ENCODE peak calls at places on chromosomes 5 and 9, in nine cellular contexts. One of them, this sample, is unnamed.

GRCh38 chr9:118669986-118670385 is 699.2 kb downstream of the BRINP1 start:
- DNase-seq in T1000: no peak
- DNase-seq in coronary artery: no peak
- DNase-seq in H9: no peak
- DNase-seq in left ventricle myocardium inferior: no peak
- DNase-seq in activated CD8-positive, alpha-beta memory T cell treated with anti-CD3 and anti-CD28 coated beads, Interleukin-2, amount 10 ng/mL, durations not matched to agents 7 days and 5 days: no peak
- DNase-seq in stimulated activated CD8-positive, alpha-beta memory T cell treated with anti-CD3 and anti-CD28 coated beads, Interleukin-2, amount 100 ng/mL, for 48 hours: no peak
- DNase-seq in sigmoid colon: no peak
- DNase-seq in midbrain: no peak
- DNase-seq in this sample: no peak

GRCh38 chr5:149181702-149182101 is 40.4 kb downstream of the ABLIM3 start:
- DNase-seq in left ventricle myocardium inferior: no peak
- DNase-seq in stimulated activated CD8-positive, alpha-beta memory T cell treated with anti-CD3 and anti-CD28 coated beads, Interleukin-2, amount 100 ng/mL, for 48 hours: no peak
- DNase-seq in coronary artery: no peak
- DNase-seq in sigmoid colon: no peak
- DNase-seq in T1000: no peak
- DNase-seq in activated CD8-positive, alpha-beta memory T cell treated with anti-CD3 and anti-CD28 coated beads, Interleukin-2, amount 10 ng/mL, durations not matched to agents 7 days and 5 days: no peak
- DNase-seq in H9: no peak
- DNase-seq in midbrain: no peak
- DNase-seq in this sample: no peak

GRCh38 chr5:5584236-5584749 is 161.8 kb downstream of the ICE1 start:
- DNase-seq in stimulated activated CD8-positive, alpha-beta memory T cell treated with anti-CD3 and anti-CD28 coated beads, Interleukin-2, amount 100 ng/mL, for 48 hours: no peak
- DNase-seq in coronary artery: no peak
- DNase-seq in T1000: no peak
- DNase-seq in midbrain: no peak
- DNase-seq in left ventricle myocardium inferior: no peak
- DNase-seq in H9: no peak
- DNase-seq in activated CD8-positive, alpha-beta memory T cell treated with anti-CD3 and anti-CD28 coated beads, Interleukin-2, amount 10 ng/mL, durations not matched to agents 7 days and 5 days: no peak
- DNase-seq in sigmoid colon: no peak
- DNase-seq in this sample: no peak

GRCh38 chr5:75435101-75435500 is 76.3 kb downstream of the CERT1 start:
- DNase-seq in sigmoid colon: no peak
- DNase-seq in left ventricle myocardium inferior: no peak
- DNase-seq in midbrain: no peak
- DNase-seq in activated CD8-positive, alpha-beta memory T cell treated with anti-CD3 and anti-CD28 coated beads, Interleukin-2, amount 10 ng/mL, durations not matched to agents 7 days and 5 days: no peak
- DNase-seq in T1000: no peak
- DNase-seq in stimulated activated CD8-positive, alpha-beta memory T cell treated with anti-CD3 and anti-CD28 coated beads, Interleukin-2, amount 100 ng/mL, for 48 hours: no peak
- DNase-seq in coronary artery: no peak
- DNase-seq in H9: no peak
- DNase-seq in this sample: no peak

GRCh38 chr9:96139592-96140251 is 162.3 kb downstream of the HSD17B3 start:
- DNase-seq in sigmoid colon: peak; percentile 91
- DNase-seq in coronary artery: peak; percentile 85
- DNase-seq in left ventricle myocardium inferior: no peak
- DNase-seq in stimulated activated CD8-positive, alpha-beta memory T cell treated with anti-CD3 and anti-CD28 coated beads, Interleukin-2, amount 100 ng/mL, for 48 hours: no peak
- DNase-seq in H9: no peak
- DNase-seq in activated CD8-positive, alpha-beta memory T cell treated with anti-CD3 and anti-CD28 coated beads, Interleukin-2, amount 10 ng/mL, durations not matched to agents 7 days and 5 days: no peak
- DNase-seq in midbrain: no peak
- DNase-seq in T1000: peak; percentile 3
- DNase-seq in this sample: no peak

GRCh38 chr5:92504346-92504745 is 1076.7 kb downstream of the NR2F1-AS1 start:
- DNase-seq in coronary artery: no peak
- DNase-seq in stimulated activated CD8-positive, alpha-beta memory T cell treated with anti-CD3 and anti-CD28 coated beads, Interleukin-2, amount 100 ng/mL, for 48 hours: no peak
- DNase-seq in H9: no peak
- DNase-seq in left ventricle myocardium inferior: no peak
- DNase-seq in sigmoid colon: no peak
- DNase-seq in activated CD8-positive, alpha-beta memory T cell treated with anti-CD3 and anti-CD28 coated beads, Interleukin-2, amount 10 ng/mL, durations not matched to agents 7 days and 5 days: no peak
- DNase-seq in midbrain: no peak
- DNase-seq in T1000: no peak
- DNase-seq in this sample: no peak

GRCh38 chr9:12775963-12776774 is 1.3 kb downstream of the LURAP1L start:
- DNase-seq in sigmoid colon: peak; percentile 96
- DNase-seq in left ventricle myocardium inferior: peak; percentile 82
- DNase-seq in midbrain: peak; percentile 88
- DNase-seq in coronary artery: peak; percentile 90
- DNase-seq in H9: peak; percentile 88
- DNase-seq in T1000: peak; percentile 58
- DNase-seq in activated CD8-positive, alpha-beta memory T cell treated with anti-CD3 and anti-CD28 coated beads, Interleukin-2, amount 10 ng/mL, durations not matched to agents 7 days and 5 days: no peak
- DNase-seq in stimulated activated CD8-positive, alpha-beta memory T cell treated with anti-CD3 and anti-CD28 coated beads, Interleukin-2, amount 100 ng/mL, for 48 hours: no peak
- DNase-seq in this sample: peak; percentile 94

GRCh38 chr5:57028166-57028565 is 76.2 kb upstream of the MIER3 start:
- DNase-seq in sigmoid colon: no peak
- DNase-seq in coronary artery: no peak
- DNase-seq in midbrain: no peak
- DNase-seq in stimulated activated CD8-positive, alpha-beta memory T cell treated with anti-CD3 and anti-CD28 coated beads, Interleukin-2, amount 100 ng/mL, for 48 hours: no peak
- DNase-seq in H9: no peak
- DNase-seq in T1000: no peak
- DNase-seq in left ventricle myocardium inferior: no peak
- DNase-seq in activated CD8-positive, alpha-beta memory T cell treated with anti-CD3 and anti-CD28 coated beads, Interleukin-2, amount 10 ng/mL, durations not matched to agents 7 days and 5 days: no peak
- DNase-seq in this sample: no peak

GRCh38 chr9:89806371-89807100 is 201.7 kb downstream of the GADD45G start:
- DNase-seq in coronary artery: peak; percentile 28
- DNase-seq in left ventricle myocardium inferior: no peak
- DNase-seq in midbrain: no peak
- DNase-seq in T1000: no peak
- DNase-seq in activated CD8-positive, alpha-beta memory T cell treated with anti-CD3 and anti-CD28 coated beads, Interleukin-2, amount 10 ng/mL, durations not matched to agents 7 days and 5 days: no peak
- DNase-seq in stimulated activated CD8-positive, alpha-beta memory T cell treated with anti-CD3 and anti-CD28 coated beads, Interleukin-2, amount 100 ng/mL, for 48 hours: no peak
- DNase-seq in sigmoid colon: no peak
- DNase-seq in H9: no peak
- DNase-seq in this sample: no peak

GRCh38 chr9:113476511-113476916 is 13.0 kb downstream of the RGS3 start:
- DNase-seq in stimulated activated CD8-positive, alpha-beta memory T cell treated with anti-CD3 and anti-CD28 coated beads, Interleukin-2, amount 100 ng/mL, for 48 hours: no peak
- DNase-seq in left ventricle myocardium inferior: no peak
- DNase-seq in T1000: no peak
- DNase-seq in H9: no peak
- DNase-seq in coronary artery: peak; percentile 49
- DNase-seq in activated CD8-positive, alpha-beta memory T cell treated with anti-CD3 and anti-CD28 coated beads, Interleukin-2, amount 10 ng/mL, durations not matched to agents 7 days and 5 days: no peak
- DNase-seq in sigmoid colon: peak; percentile 29
- DNase-seq in midbrain: no peak
- DNase-seq in this sample: no peak

GRCh38 chr5:178435321-178436238 is 154.6 kb downstream of the COL23A1 start:
- DNase-seq in stimulated activated CD8-positive, alpha-beta memory T cell treated with anti-CD3 and anti-CD28 coated beads, Interleukin-2, amount 100 ng/mL, for 48 hours: no peak
- DNase-seq in left ventricle myocardium inferior: no peak
- DNase-seq in coronary artery: peak; percentile 60
- DNase-seq in midbrain: no peak
- DNase-seq in T1000: no peak
- DNase-seq in H9: no peak
- DNase-seq in sigmoid colon: peak; percentile 52
- DNase-seq in activated CD8-positive, alpha-beta memory T cell treated with anti-CD3 and anti-CD28 coated beads, Interleukin-2, amount 10 ng/mL, durations not matched to agents 7 days and 5 days: peak; percentile 31
- DNase-seq in this sample: peak; percentile 17

GRCh38 chr5:10719965-10720364 is 41.1 kb downstream of the DAP start:
- DNase-seq in activated CD8-positive, alpha-beta memory T cell treated with anti-CD3 and anti-CD28 coated beads, Interleukin-2, amount 10 ng/mL, durations not matched to agents 7 days and 5 days: no peak
- DNase-seq in T1000: peak; percentile 41
- DNase-seq in stimulated activated CD8-positive, alpha-beta memory T cell treated with anti-CD3 and anti-CD28 coated beads, Interleukin-2, amount 100 ng/mL, for 48 hours: no peak
- DNase-seq in midbrain: no peak
- DNase-seq in left ventricle myocardium inferior: no peak
- DNase-seq in H9: no peak
- DNase-seq in coronary artery: no peak
- DNase-seq in sigmoid colon: no peak
- DNase-seq in this sample: no peak

GRCh38 chr9:115115924-115116323 is 2.0 kb downstream of the TNC start:
- DNase-seq in coronary artery: no peak
- DNase-seq in sigmoid colon: no peak
- DNase-seq in stimulated activated CD8-positive, alpha-beta memory T cell treated with anti-CD3 and anti-CD28 coated beads, Interleukin-2, amount 100 ng/mL, for 48 hours: no peak
- DNase-seq in T1000: no peak
- DNase-seq in midbrain: no peak
- DNase-seq in H9: no peak
- DNase-seq in activated CD8-positive, alpha-beta memory T cell treated with anti-CD3 and anti-CD28 coated beads, Interleukin-2, amount 10 ng/mL, durations not matched to agents 7 days and 5 days: no peak
- DNase-seq in left ventricle myocardium inferior: no peak
- DNase-seq in this sample: no peak

GRCh38 chr5:91266184-91266705 is 116.9 kb downstream of the ARRDC3 start:
- DNase-seq in left ventricle myocardium inferior: no peak
- DNase-seq in coronary artery: no peak
- DNase-seq in T1000: no peak
- DNase-seq in H9: no peak
- DNase-seq in midbrain: no peak
- DNase-seq in activated CD8-positive, alpha-beta memory T cell treated with anti-CD3 and anti-CD28 coated beads, Interleukin-2, amount 10 ng/mL, durations not matched to agents 7 days and 5 days: no peak
- DNase-seq in sigmoid colon: no peak
- DNase-seq in stimulated activated CD8-positive, alpha-beta memory T cell treated with anti-CD3 and anti-CD28 coated beads, Interleukin-2, amount 100 ng/mL, for 48 hours: no peak
- DNase-seq in this sample: no peak

GRCh38 chr5:134005415-134006118 is 792 bp upstream of the VDAC1 start:
- DNase-seq in T1000: no peak
- DNase-seq in left ventricle myocardium inferior: peak; percentile 51
- DNase-seq in stimulated activated CD8-positive, alpha-beta memory T cell treated with anti-CD3 and anti-CD28 coated beads, Interleukin-2, amount 100 ng/mL, for 48 hours: no peak
- DNase-seq in midbrain: no peak
- DNase-seq in H9: peak; percentile 70
- DNase-seq in activated CD8-positive, alpha-beta memory T cell treated with anti-CD3 and anti-CD28 coated beads, Interleukin-2, amount 10 ng/mL, durations not matched to agents 7 days and 5 days: peak; percentile 51
- DNase-seq in sigmoid colon: peak; percentile 74
- DNase-seq in coronary artery: peak; percentile 81
- DNase-seq in this sample: peak; percentile 90

GRCh38 chr9:89179920-89180667 is 1.5 kb upstream of the SHC3 start:
- DNase-seq in activated CD8-positive, alpha-beta memory T cell treated with anti-CD3 and anti-CD28 coated beads, Interleukin-2, amount 10 ng/mL, durations not matched to agents 7 days and 5 days: peak; percentile 54
- DNase-seq in midbrain: peak; percentile 91
- DNase-seq in coronary artery: peak; percentile 89
- DNase-seq in T1000: peak; percentile 81
- DNase-seq in stimulated activated CD8-positive, alpha-beta memory T cell treated with anti-CD3 and anti-CD28 coated beads, Interleukin-2, amount 100 ng/mL, for 48 hours: peak; percentile 45
- DNase-seq in left ventricle myocardium inferior: peak; percentile 87
- DNase-seq in sigmoid colon: peak; percentile 95
- DNase-seq in H9: peak; percentile 94
- DNase-seq in this sample: peak; percentile 95

GRCh38 chr5:146027746-146028145 is 77.6 kb downstream of the PLAC8L1 start:
- DNase-seq in stimulated activated CD8-positive, alpha-beta memory T cell treated with anti-CD3 and anti-CD28 coated beads, Interleukin-2, amount 100 ng/mL, for 48 hours: no peak
- DNase-seq in left ventricle myocardium inferior: no peak
- DNase-seq in T1000: peak; percentile 9
- DNase-seq in sigmoid colon: no peak
- DNase-seq in activated CD8-positive, alpha-beta memory T cell treated with anti-CD3 and anti-CD28 coated beads, Interleukin-2, amount 10 ng/mL, durations not matched to agents 7 days and 5 days: no peak
- DNase-seq in H9: no peak
- DNase-seq in coronary artery: no peak
- DNase-seq in midbrain: no peak
- DNase-seq in this sample: no peak

GRCh38 chr5:69368458-69369368 is 607 bp downstream of the AK6 start:
- DNase-seq in stimulated activated CD8-positive, alpha-beta memory T cell treated with anti-CD3 and anti-CD28 coated beads, Interleukin-2, amount 100 ng/mL, for 48 hours: no peak
- DNase-seq in activated CD8-positive, alpha-beta memory T cell treated with anti-CD3 and anti-CD28 coated beads, Interleukin-2, amount 10 ng/mL, durations not matched to agents 7 days and 5 days: peak; percentile 40
- DNase-seq in T1000: no peak
- DNase-seq in H9: no peak
- DNase-seq in left ventricle myocardium inferior: no peak
- DNase-seq in coronary artery: no peak
- DNase-seq in midbrain: no peak
- DNase-seq in sigmoid colon: no peak
- DNase-seq in this sample: no peak

GRCh38 chr5:43073597-43074546 is 33.8 kb upstream of the ANXA2R start:
- DNase-seq in stimulated activated CD8-positive, alpha-beta memory T cell treated with anti-CD3 and anti-CD28 coated beads, Interleukin-2, amount 100 ng/mL, for 48 hours: no peak
- DNase-seq in T1000: no peak
- DNase-seq in activated CD8-positive, alpha-beta memory T cell treated with anti-CD3 and anti-CD28 coated beads, Interleukin-2, amount 10 ng/mL, durations not matched to agents 7 days and 5 days: peak; percentile 69
- DNase-seq in H9: peak; percentile 53
- DNase-seq in sigmoid colon: no peak
- DNase-seq in left ventricle myocardium inferior: no peak
- DNase-seq in coronary artery: no peak
- DNase-seq in midbrain: no peak
- DNase-seq in this sample: no peak

GRCh38 chr9:99431103-99431502 is 209.0 kb downstream of the SEC61B start:
- DNase-seq in stimulated activated CD8-positive, alpha-beta memory T cell treated with anti-CD3 and anti-CD28 coated beads, Interleukin-2, amount 100 ng/mL, for 48 hours: no peak
- DNase-seq in H9: no peak
- DNase-seq in sigmoid colon: no peak
- DNase-seq in T1000: no peak
- DNase-seq in midbrain: no peak
- DNase-seq in activated CD8-positive, alpha-beta memory T cell treated with anti-CD3 and anti-CD28 coated beads, Interleukin-2, amount 10 ng/mL, durations not matched to agents 7 days and 5 days: no peak
- DNase-seq in left ventricle myocardium inferior: no peak
- DNase-seq in coronary artery: no peak
- DNase-seq in this sample: no peak

GRCh38 chr5:56699588-56699987 is 115.8 kb upstream of the MAP3K1 start:
- DNase-seq in activated CD8-positive, alpha-beta memory T cell treated with anti-CD3 and anti-CD28 coated beads, Interleukin-2, amount 10 ng/mL, durations not matched to agents 7 days and 5 days: no peak
- DNase-seq in stimulated activated CD8-positive, alpha-beta memory T cell treated with anti-CD3 and anti-CD28 coated beads, Interleukin-2, amount 100 ng/mL, for 48 hours: no peak
- DNase-seq in T1000: no peak
- DNase-seq in sigmoid colon: no peak
- DNase-seq in H9: no peak
- DNase-seq in coronary artery: no peak
- DNase-seq in midbrain: no peak
- DNase-seq in left ventricle myocardium inferior: no peak
- DNase-seq in this sample: peak; percentile 30

GRCh38 chr9:13832451-13832850 is 481.5 kb downstream of the NFIB start:
- DNase-seq in H9: no peak
- DNase-seq in sigmoid colon: no peak
- DNase-seq in T1000: no peak
- DNase-seq in activated CD8-positive, alpha-beta memory T cell treated with anti-CD3 and anti-CD28 coated beads, Interleukin-2, amount 10 ng/mL, durations not matched to agents 7 days and 5 days: no peak
- DNase-seq in midbrain: no peak
- DNase-seq in stimulated activated CD8-positive, alpha-beta memory T cell treated with anti-CD3 and anti-CD28 coated beads, Interleukin-2, amount 100 ng/mL, for 48 hours: no peak
- DNase-seq in left ventricle myocardium inferior: no peak
- DNase-seq in coronary artery: no peak
- DNase-seq in this sample: no peak

GRCh38 chr5:163565492-163565891 is 60.1 kb downstream of the MAT2B start:
- DNase-seq in left ventricle myocardium inferior: no peak
- DNase-seq in coronary artery: no peak
- DNase-seq in sigmoid colon: no peak
- DNase-seq in H9: peak; percentile 49
- DNase-seq in stimulated activated CD8-positive, alpha-beta memory T cell treated with anti-CD3 and anti-CD28 coated beads, Interleukin-2, amount 100 ng/mL, for 48 hours: no peak
- DNase-seq in activated CD8-positive, alpha-beta memory T cell treated with anti-CD3 and anti-CD28 coated beads, Interleukin-2, amount 10 ng/mL, durations not matched to agents 7 days and 5 days: no peak
- DNase-seq in midbrain: no peak
- DNase-seq in T1000: no peak
- DNase-seq in this sample: no peak

GRCh38 chr5:98827161-98827560 is 53.7 kb downstream of the RGMB start:
- DNase-seq in T1000: no peak
- DNase-seq in H9: no peak
- DNase-seq in sigmoid colon: no peak
- DNase-seq in coronary artery: no peak
- DNase-seq in left ventricle myocardium inferior: no peak
- DNase-seq in midbrain: peak; percentile 1
- DNase-seq in stimulated activated CD8-positive, alpha-beta memory T cell treated with anti-CD3 and anti-CD28 coated beads, Interleukin-2, amount 100 ng/mL, for 48 hours: no peak
- DNase-seq in activated CD8-positive, alpha-beta memory T cell treated with anti-CD3 and anti-CD28 coated beads, Interleukin-2, amount 10 ng/mL, durations not matched to agents 7 days and 5 days: no peak
- DNase-seq in this sample: peak; percentile 23

GRCh38 chr9:121707477-121708424 is 56.3 kb downstream of the DAB2IP start:
- DNase-seq in H9: no peak
- DNase-seq in stimulated activated CD8-positive, alpha-beta memory T cell treated with anti-CD3 and anti-CD28 coated beads, Interleukin-2, amount 100 ng/mL, for 48 hours: no peak
- DNase-seq in activated CD8-positive, alpha-beta memory T cell treated with anti-CD3 and anti-CD28 coated beads, Interleukin-2, amount 10 ng/mL, durations not matched to agents 7 days and 5 days: peak; percentile 76
- DNase-seq in sigmoid colon: no peak
- DNase-seq in T1000: no peak
- DNase-seq in coronary artery: no peak
- DNase-seq in midbrain: no peak
- DNase-seq in left ventricle myocardium inferior: no peak
- DNase-seq in this sample: no peak